ENCODE peak calls at places on chromosomes 1 and 21, in nine cellular contexts. C is fibroblast of mammary gland, Q is mucosa of descending colon, S is hepatocyte, K is A549, P is HCT116, R is right atrium auricular region, F is cardiac fibroblast, L is testis. V is an unnamed sample.

GRCh38 chr1:167697667-167698141 is 24.1 kb upstream of the MPZL1 start:
- DNase-seq in L (peak), K (no peak), Q (peak), S (no peak), C (no peak), F (no peak), R (peak), P (no peak), V (no peak)

GRCh38 chr1:5748286-5749225 is 243.7 kb downstream of the NPHP4 start:
- DNase-seq in K (no peak), S (no peak), L (no peak), F (no peak), R (no peak), P (no peak), Q (no peak), C (no peak), V (no peak)

GRCh38 chr1:175671066-175671465 is 72.3 kb downstream of the TNR start:
- DNase-seq in K (no peak), S (no peak), C (no peak), Q (no peak), F (no peak), R (no peak), P (no peak), L (no peak), V (no peak)

GRCh38 chr1:182460550-182460951 is 10.6 kb downstream of the RGSL1 start:
- DNase-seq in F (peak), K (no peak), R (no peak), L (no peak), S (no peak), P (no peak), C (peak), Q (no peak), V (no peak)

GRCh38 chr21:45528981-45529784 is 13.1 kb downstream of the SLC19A1 start:
- DNase-seq in F (no peak), C (no peak), K (no peak), R (no peak), Q (no peak), L (no peak), S (peak), P (no peak), V (no peak)

GRCh38 chr21:39660191-39660590 is 47.5 kb downstream of the B3GALT5 start:
- DNase-seq in Q (peak), L (no peak), P (no peak), R (no peak), K (no peak), F (no peak), S (peak), C (peak), V (no peak)

GRCh38 chr1:168303716-168304540 is 23.3 kb downstream of the TBX19 start:
- DNase-seq in Q (no peak), F (no peak), L (no peak), K (no peak), R (no peak), C (no peak), P (no peak), S (no peak), V (no peak)

GRCh38 chr1:10510520-10511493 is 36.1 kb downstream of the PEX14 start:
- DNase-seq in R (no peak), K (peak), Q (peak), S (peak), C (peak), F (peak), L (no peak), P (peak), V (peak)

GRCh38 chr1:10794724-10795304 is 1.6 kb downstream of the CASZ1 start:
- DNase-seq in C (no peak), S (peak), F (peak), K (no peak), P (no peak), Q (no peak), L (peak), R (no peak), V (no peak)

GRCh38 chr1:173405758-173406344 is 71.3 kb upstream of the PRDX6 start:
- DNase-seq in Q (no peak), K (no peak), C (peak), P (no peak), F (peak), S (no peak), L (no peak), R (no peak), V (no peak)

GRCh38 chr1:59364012-59364411 is 67.1 kb downstream of the FGGY start:
- DNase-seq in S (no peak), K (no peak), R (no peak), P (no peak), Q (no peak), L (no peak), F (no peak), C (no peak), V (no peak)

GRCh38 chr1:21781971-21782867 is 730 bp downstream of the USP48 start:
- DNase-seq in Q (peak), C (peak), P (no peak), R (no peak), K (peak), L (peak), F (peak), S (peak), V (peak)

GRCh38 chr1:205950280-205950679 is 7.0 kb upstream of the SLC26A9 start:
- DNase-seq in P (no peak), F (peak), C (peak), Q (no peak), S (no peak), R (no peak), K (no peak), L (peak), V (no peak)

GRCh38 chr1:84374991-84375838 is 23.1 kb upstream of the DNASE2B start:
- DNase-seq in C (no peak), L (peak), S (no peak), K (no peak), P (no peak), Q (no peak), R (no peak), F (peak), V (no peak)

GRCh38 chr1:87052986-87053385 is 138.6 kb downstream of the HS2ST1 start:
- DNase-seq in F (no peak), L (no peak), K (no peak), S (no peak), P (no peak), C (no peak), R (no peak), Q (no peak), V (no peak)

GRCh38 chr1:12488666-12489354 is 129.2 kb downstream of the DHRS3 start:
- DNase-seq in K (no peak), P (peak), S (no peak), C (no peak), R (no peak), Q (no peak), F (peak), L (no peak), V (no peak)

GRCh38 chr1:156860639-156861423 is at the start of gene NTRK1:
- DNase-seq in P (no peak), R (no peak), S (peak), F (peak), Q (peak), L (peak), K (peak), C (no peak), V (no peak)

GRCh38 chr1:18539171-18539570 is 58.4 kb downstream of the KLHDC7A start:
- DNase-seq in C (no peak), K (no peak), P (no peak), R (peak), S (no peak), Q (peak), F (no peak), L (no peak), V (peak)

GRCh38 chr21:16115461-16115860 is 385.7 kb downstream of the USP25 start:
- DNase-seq in P (no peak), F (no peak), C (no peak), L (no peak), Q (no peak), K (no peak), S (no peak), R (no peak), V (no peak)

GRCh38 chr21:45406801-45407628 is 2.0 kb downstream of the COL18A1 start:
- DNase-seq in S (no peak), P (no peak), Q (no peak), R (no peak), F (peak), C (peak), K (no peak), L (no peak), V (no peak)

GRCh38 chr1:206784471-206784903 is 12.2 kb upstream of the IL10 start:
- DNase-seq in Q (peak), L (no peak), K (no peak), C (no peak), P (no peak), F (no peak), R (no peak), S (no peak), V (no peak)

GRCh38 chr1:5594056-5594956 is 397.9 kb downstream of the NPHP4 start:
- DNase-seq in Q (no peak), S (no peak), F (no peak), K (no peak), C (no peak), R (peak), L (no peak), P (no peak), V (peak)

GRCh38 chr1:12549106-12549459 is 68.9 kb downstream of the DHRS3 start:
- DNase-seq in Q (no peak), C (peak), F (no peak), S (no peak), K (no peak), P (no peak), R (peak), L (peak), V (no peak)

GRCh38 chr1:160724445-160725242 is 13.0 kb upstream of the CD48 start:
- DNase-seq in P (no peak), R (no peak), S (no peak), K (peak), L (no peak), C (no peak), F (no peak), Q (no peak), V (no peak)

GRCh38 chr1:231381729-231382128 is 40.4 kb downstream of the EGLN1 start:
- DNase-seq in K (no peak), Q (no peak), P (no peak), S (no peak), L (no peak), R (no peak), F (no peak), C (no peak), V (no peak)

GRCh38 chr1:106814418-106814817 is 242.1 kb upstream of the PRMT6 start:
- DNase-seq in C (no peak), L (no peak), Q (no peak), P (no peak), K (no peak), S (no peak), R (no peak), F (no peak), V (no peak)

GRCh38 chr1:26539722-26540121 is 10.2 kb downstream of the RPS6KA1 start:
- DNase-seq in R (no peak), P (no peak), L (no peak), S (no peak), Q (no peak), C (no peak), F (no peak), K (no peak), V (no peak)

GRCh38 chr1:116537439-116537838 is 33.4 kb downstream of the CD58 start:
- DNase-seq in P (peak), S (peak), R (no peak), C (peak), Q (no peak), K (no peak), F (peak), L (no peak), V (no peak)

GRCh38 chr1:60936943-60937342 is 145.4 kb upstream of the NFIA start:
- DNase-seq in R (no peak), S (no peak), K (no peak), C (no peak), L (no peak), Q (no peak), P (no peak), F (no peak), V (no peak)

GRCh38 chr1:49864597-49864996 is 159.2 kb downstream of the AGBL4 start:
- DNase-seq in C (no peak), P (no peak), S (no peak), R (no peak), Q (no peak), F (no peak), K (no peak), L (no peak), V (no peak)

GRCh38 chr1:176225911-176226310 is 18.8 kb upstream of the COP1 start:
- DNase-seq in P (no peak), C (no peak), S (no peak), Q (peak), F (no peak), L (peak), K (no peak), R (no peak), V (no peak)

GRCh38 chr1:116847688-116848531 is 61.8 kb upstream of the PTGFRN start:
- DNase-seq in Q (no peak), F (peak), S (no peak), R (peak), K (no peak), P (no peak), L (no peak), C (peak), V (no peak)

GRCh38 chr21:43866233-43866632 is 1.2 kb downstream of the AGPAT3 start:
- DNase-seq in Q (peak), P (no peak), C (peak), S (peak), R (no peak), K (no peak), L (peak), F (peak), V (no peak)

DNA sequence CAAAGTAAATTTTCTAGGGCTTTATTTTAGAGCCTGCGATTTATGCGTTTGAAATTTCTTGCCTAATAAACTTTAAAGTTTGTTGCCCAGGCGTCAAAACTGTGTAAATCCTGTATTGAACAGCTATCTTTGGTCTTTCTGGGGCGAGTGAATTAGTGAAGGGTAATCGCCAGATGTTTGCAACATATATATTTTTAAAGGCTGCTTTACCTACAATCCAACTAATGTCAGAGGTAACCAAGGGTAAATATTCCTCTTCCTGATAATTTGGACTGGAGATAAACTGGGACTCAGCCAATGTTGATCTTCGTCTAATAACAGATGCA is 885 bp upstream of the PROX1 start:
- DNase-seq in S (no peak), L (no peak), C (no peak), P (no peak), R (no peak), F (no peak), K (no peak), Q (no peak), V (no peak)
- H3K4me3 ChIP-seq in S (peak), L (no peak), C (no peak), P (no peak), R (peak), F (no peak), K (peak), Q (no peak), V (no peak)

GRCh38 chr1:43936470-43937151 is 3.0 kb downstream of the ARTN start:
- DNase-seq in L (peak), R (no peak), P (no peak), K (no peak), S (peak), F (peak), Q (peak), C (no peak), V (no peak)
- H3K4me3 ChIP-seq in L (peak), R (peak), P (no peak), K (no peak), S (peak), F (peak), Q (peak), C (no peak), V (no peak)

DNA sequence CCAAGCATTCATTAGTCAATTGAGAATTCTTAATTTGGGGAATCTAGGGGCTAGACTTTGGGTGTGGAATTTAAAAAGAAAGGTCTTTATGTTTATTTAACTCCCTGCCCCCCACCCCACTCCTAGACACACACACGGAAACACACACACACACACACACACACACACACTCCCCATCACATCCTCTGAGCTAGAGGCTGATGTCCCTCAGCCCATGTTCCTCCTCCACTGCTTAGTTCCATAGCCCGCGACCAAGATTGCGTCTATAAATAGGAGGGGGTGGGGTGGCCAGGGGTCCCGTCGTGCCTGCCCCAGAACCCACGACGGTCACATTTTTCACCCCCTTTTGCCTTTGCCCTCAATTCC is 649 bp upstream of the KIRREL1 start:
- DNase-seq in L (no peak), K (no peak), Q (no peak), C (peak), S (no peak), P (no peak), F (peak), R (no peak), V (no peak)
- H3K4me3 ChIP-seq in L (peak), K (peak), Q (no peak), C (peak), S (peak), P (peak), F (peak), R (peak), V (no peak)

GRCh38 chr1:225483818-225484656 is 56.2 kb upstream of the LBR start:
- DNase-seq in L (no peak), C (no peak), K (no peak), F (no peak), S (no peak), P (no peak), R (peak), Q (no peak), V (no peak)

GRCh38 chr1:225480825-225481434 is 53.1 kb upstream of the LBR start:
- DNase-seq in F (peak), Q (peak), S (peak), R (peak), P (peak), C (peak), L (peak), K (peak), V (no peak)

GRCh38 chr1:225479996-225480720 is 52.3 kb upstream of the LBR start:
- DNase-seq in K (no peak), P (no peak), C (no peak), R (peak), Q (no peak), L (no peak), F (no peak), S (no peak), V (no peak)

GRCh38 chr1:225481738-225482137 is 53.9 kb upstream of the LBR start:
- DNase-seq in S (no peak), F (no peak), P (no peak), Q (no peak), L (no peak), C (no peak), K (no peak), R (peak), V (no peak)

DNA sequence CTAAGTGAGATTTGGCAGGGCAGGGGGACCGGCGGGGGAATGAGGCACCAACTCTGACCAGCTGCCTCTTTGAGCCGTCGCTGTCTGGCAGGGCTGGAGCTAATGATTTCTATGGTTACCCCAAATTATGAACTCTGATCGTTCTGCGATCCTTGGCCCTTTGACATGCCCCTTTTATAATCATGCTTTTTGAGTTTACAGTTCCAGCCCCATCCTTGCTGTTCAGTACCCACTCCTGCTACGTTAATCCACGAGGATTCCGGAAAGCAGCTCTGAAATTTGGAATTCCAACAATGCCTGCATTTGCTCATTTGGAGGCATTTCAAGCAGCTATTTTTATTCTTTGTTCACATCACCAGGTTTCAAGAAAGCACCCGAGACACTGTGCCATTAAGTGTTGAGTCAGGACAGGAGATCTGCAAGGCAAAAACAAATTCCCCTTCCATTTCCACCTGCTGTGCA is 54.7 kb upstream of the LBR start:
- DNase-seq in R (peak), L (no peak), S (no peak), K (no peak), Q (no peak), F (peak), P (no peak), C (peak), V (no peak)
- H3K4me3 ChIP-seq in R (no peak), L (no peak), S (no peak), K (no peak), Q (no peak), F (no peak), P (no peak), C (no peak), V (no peak)

GRCh38 chr21:25638634-25639166 is 358 bp upstream of the JAM2 start:
- DNase-seq in S (no peak), L (no peak), R (no peak), Q (no peak), F (peak), C (no peak), P (no peak), K (no peak), V (no peak)
- H3K4me3 ChIP-seq in S (peak), L (peak), R (peak), Q (no peak), F (peak), C (peak), P (no peak), K (peak), V (no peak)

DNA sequence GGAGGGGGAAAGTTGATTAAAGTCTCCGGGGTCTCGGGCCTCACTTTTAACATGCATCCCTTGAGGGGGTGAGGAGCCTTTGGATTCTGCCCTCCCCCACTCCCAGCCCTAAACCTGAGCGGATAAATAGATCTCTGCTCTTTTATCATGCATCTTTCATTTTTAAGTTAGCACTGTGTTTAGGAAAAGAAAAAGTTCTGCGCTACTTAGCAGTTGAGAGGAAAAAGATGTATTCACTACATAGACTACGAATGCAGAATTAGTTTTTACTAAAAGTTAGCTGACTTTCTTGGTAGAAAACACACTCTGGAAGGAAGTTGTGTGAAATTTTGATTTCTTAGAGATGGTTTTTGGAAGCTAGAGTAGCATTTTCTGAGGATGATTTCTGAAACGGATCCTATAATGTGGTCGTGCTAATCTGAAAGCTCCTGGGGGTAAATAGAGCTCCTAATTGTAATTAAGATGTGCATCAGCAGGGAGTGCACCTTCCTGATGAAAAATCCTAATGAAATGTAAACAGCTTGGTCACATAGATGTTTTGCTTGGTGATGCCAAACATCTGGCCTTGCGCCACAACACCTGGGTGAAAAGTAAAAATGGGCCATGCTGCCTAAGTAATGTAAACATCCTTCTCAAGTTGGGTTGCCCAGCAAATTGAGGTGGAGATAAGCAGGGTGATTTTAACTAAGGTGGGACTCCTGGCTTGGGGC is 1.8 kb downstream of the ROR1 start:
- DNase-seq in F (peak), Q (no peak), P (no peak), L (no peak), S (no peak), R (no peak), K (no peak), C (peak), V (no peak)
- H3K4me3 ChIP-seq in F (peak), Q (no peak), P (no peak), L (peak), S (peak), R (peak), K (peak), C (peak), V (peak)